ENCODE peak calls at places on chromosomes 16 and 17, in eight cellular contexts. T is tibial artery, O is cardiac muscle cell, R is GM23248, S is heart left ventricle, W is OCI-LY7, Q is tibial nerve, A is endothelial cell of umbilical vein. X is an unnamed sample.
A peak's percentile ranks its signal among the peaks of the same experiment; 100 is the strongest.

GRCh38 chr16:57999366-57999970 is 1.0 kb downstream of the ZNF319 start:
- DNase-seq in W (peak; percentile 62), T (no peak), O (no peak), A (peak; percentile 25), Q (no peak), S (no peak), R (peak; percentile 67), X (no peak)

GRCh38 chr16:22771551-22771950 is 42.4 kb upstream of the HS3ST2 start:
- DNase-seq in Q (no peak), W (no peak), S (no peak), O (no peak), T (no peak), A (no peak), R (no peak), X (no peak)

GRCh38 chr16:19130852-19131808 is 17.4 kb downstream of the ITPRIPL2 start:
- DNase-seq in S (peak; percentile 79), A (peak; percentile 61), T (peak; percentile 56), R (peak; percentile 75), O (peak; percentile 80), Q (no peak), W (peak; percentile 37), X (peak; percentile 90)

GRCh38 chr17:144936-145670 is 7.7 kb downstream of the SCGB1C2 start:
- DNase-seq in A (no peak), S (no peak), R (no peak), O (no peak), W (no peak), Q (no peak), T (no peak), X (no peak)

GRCh38 chr16:77780378-77780837 is 8.0 kb upstream of the VAT1L start:
- DNase-seq in T (no peak), R (peak; percentile 86), A (peak; percentile 57), O (peak; percentile 50), W (no peak), Q (no peak), S (no peak), X (peak; percentile 85)

GRCh38 chr17:78341559-78342437 is 18.1 kb downstream of the SOCS3 start:
- DNase-seq in S (peak; percentile 88), T (peak; percentile 68), Q (peak; percentile 66), R (peak; percentile 93), W (no peak), A (peak; percentile 43), O (peak; percentile 89), X (peak; percentile 82)

GRCh38 chr17:72430611-72431432 is 310.0 kb downstream of the SOX9 start:
- DNase-seq in O (peak; percentile 26), R (peak; percentile 11), Q (no peak), W (no peak), S (no peak), T (no peak), A (no peak), X (no peak)

GRCh38 chr16:4244254-4244812 is 2.5 kb upstream of the SRL start:
- DNase-seq in Q (no peak), R (no peak), T (no peak), S (no peak), W (no peak), O (peak; percentile 39), A (no peak), X (no peak)

GRCh38 chr17:59791603-59792457 is 84.4 kb downstream of the VMP1 start:
- DNase-seq in R (peak; percentile 59), T (no peak), O (peak; percentile 82), Q (no peak), W (no peak), A (peak; percentile 85), S (no peak), X (peak; percentile 67)

GRCh38 chr17:31556969-31557620 is 165.6 kb downstream of the RAB11FIP4 start:
- DNase-seq in A (no peak), Q (no peak), S (no peak), T (no peak), R (no peak), W (no peak), O (no peak), X (no peak)

GRCh38 chr16:84788968-84789371 is 30.8 kb upstream of the CRISPLD2 start:
- DNase-seq in S (no peak), W (no peak), Q (no peak), R (peak; percentile 99), O (no peak), A (no peak), T (no peak), X (no peak)

GRCh38 chr16:15966420-15967222 is 17.2 kb downstream of the ABCC1 start:
- DNase-seq in W (no peak), R (peak; percentile 91), Q (no peak), S (no peak), O (peak; percentile 69), T (no peak), A (peak; percentile 37), X (peak; percentile 84)

GRCh38 chr16:11327277-11328171 is 17.7 kb upstream of the RMI2 start:
- DNase-seq in S (no peak), W (peak; percentile 44), A (no peak), Q (no peak), T (no peak), O (peak; percentile 37), R (no peak), X (peak; percentile 87)

GRCh38 chr17:77286641-77287431 is 146.1 kb downstream of the SEC14L1 start:
- DNase-seq in O (peak; percentile 93), A (no peak), W (no peak), Q (no peak), S (peak; percentile 68), R (peak; percentile 64), T (no peak), X (no peak)

GRCh38 chr16:922051-922450 is 48.7 kb downstream of the LMF1 start:
- DNase-seq in A (no peak), S (no peak), O (no peak), Q (no peak), W (no peak), R (no peak), T (no peak), X (no peak)

GRCh38 chr17:7436556-7437368 is 1.5 kb downstream of the TMEM102 start:
- DNase-seq in S (peak; percentile 86), R (peak; percentile 93), O (peak; percentile 80), A (peak; percentile 81), T (peak; percentile 58), W (peak; percentile 91), Q (peak; percentile 38), X (peak; percentile 68)
- H3K4me1 ChIP-seq in S (peaks cover 44% of the 10 kb centered on the region), R (peaks cover 11% of the 10 kb centered on the region), O (peaks cover 20% of the 10 kb centered on the region), A (peaks cover 23% of the 10 kb centered on the region), T (peaks cover 56% of the 10 kb centered on the region), W (peaks cover 40% of the 10 kb centered on the region), Q (peaks cover 43% of the 10 kb centered on the region), X (peaks cover 34% of the 10 kb centered on the region)

DNA sequence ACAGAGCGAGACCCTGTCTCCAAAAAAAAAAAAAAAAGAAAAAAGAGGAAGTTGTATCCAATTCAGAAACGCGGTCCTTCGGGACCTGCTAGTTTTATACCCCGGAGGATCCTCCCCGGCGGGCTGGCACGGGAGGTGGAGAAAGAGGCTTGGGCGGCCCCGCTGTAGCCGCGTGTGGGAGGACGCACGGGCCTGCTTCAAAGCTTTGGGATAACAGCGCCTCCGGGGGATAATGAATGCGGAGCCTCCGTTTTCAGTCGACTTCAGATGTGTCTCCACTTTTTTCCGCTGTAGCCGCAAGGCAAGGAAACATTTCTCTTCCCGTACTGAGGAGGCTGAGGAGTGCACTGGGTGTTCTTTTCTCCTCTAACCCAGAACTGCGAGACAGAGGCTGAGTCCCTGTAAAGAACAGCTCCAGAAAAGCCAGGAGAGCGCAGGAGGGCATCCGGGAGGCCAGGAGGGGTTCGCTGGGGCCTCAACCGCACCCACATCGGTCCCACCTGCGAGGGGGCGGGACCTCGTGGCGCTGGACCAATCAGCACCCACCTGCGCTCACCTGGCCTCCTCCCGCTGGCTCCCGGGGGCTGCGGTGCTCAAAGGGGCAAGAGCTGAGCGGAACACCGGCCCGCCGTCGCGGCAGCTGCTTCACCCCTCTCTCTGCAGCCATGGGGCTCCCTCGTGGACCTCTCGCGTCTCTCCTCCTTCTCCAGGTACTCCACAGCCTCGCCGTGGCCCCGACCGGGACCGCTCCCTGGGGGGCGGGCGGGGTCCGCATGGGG is at the start of gene CDH3:
- DNase-seq in R (peak; percentile 64), W (no peak), Q (no peak), S (no peak), A (no peak), O (peak; percentile 48), T (no peak), X (no peak)
- H3K27ac ChIP-seq in R (no peak within 1 kb of the TSS), W (no peak within 1 kb of the TSS), Q (no peak within 1 kb of the TSS), S (no peak within 1 kb of the TSS), A (no peak within 1 kb of the TSS), O (peak within 1 kb of the TSS; percentile 95), T (no peak within 1 kb of the TSS), X (no peak within 1 kb of the TSS)

GRCh38 chr16:75555213-75555706 is 792 bp downstream of the TMEM231 start:
- DNase-seq in Q (peak; percentile 26), S (peak; percentile 90), T (peak; percentile 76), O (peak; percentile 94), R (peak; percentile 95), W (peak; percentile 69), A (peak; percentile 90), X (peak; percentile 91)

GRCh38 chr16:75546293-75546692 is 9.8 kb downstream of the TMEM231 start:
- DNase-seq in T (no peak), A (no peak), W (no peak), Q (no peak), R (no peak), O (no peak), S (no peak), X (no peak)

GRCh38 chr16:75552951-75553350 is 3.1 kb downstream of the TMEM231 start:
- DNase-seq in W (no peak), Q (no peak), O (no peak), S (no peak), A (peak; percentile 60), R (no peak), T (no peak), X (no peak)

GRCh38 chr16:75555707-75556512 is at the start of gene TMEM231:
- DNase-seq in T (peak; percentile 99), Q (peak; percentile 97), R (peak; percentile 97), O (peak; percentile 96), W (peak; percentile 95), S (peak; percentile 99), A (peak; percentile 91), X (peak; percentile 94)

DNA sequence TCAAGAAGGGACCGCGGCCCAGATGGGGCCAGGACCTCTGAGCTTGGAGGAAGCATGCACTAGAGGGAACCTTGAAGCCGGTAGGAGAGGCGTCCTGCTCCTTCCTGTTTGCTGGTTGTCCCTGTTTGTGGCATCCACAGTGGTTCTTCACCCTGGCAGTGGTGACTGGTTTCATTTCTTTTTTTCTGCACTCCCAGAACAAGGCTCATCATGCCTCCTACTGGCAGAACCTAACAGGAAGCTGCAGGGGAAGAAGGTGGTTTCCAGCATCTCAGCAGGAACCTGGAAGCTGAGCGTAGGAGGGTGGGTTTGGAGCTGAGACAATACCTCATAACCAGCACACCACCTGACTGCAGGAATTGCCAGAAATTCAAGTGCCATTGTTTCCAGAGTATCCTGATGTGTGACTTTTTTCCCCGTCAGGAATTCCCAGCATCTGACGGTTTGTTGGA is 5.8 kb downstream of the TMEM231 start:
- DNase-seq in W (peak; percentile 54), A (peak; percentile 52), Q (no peak), R (peak; percentile 49), O (peak; percentile 38), T (peak; percentile 50), S (peak; percentile 51), X (no peak)
- H3K4me3 ChIP-seq in W (no peak overlapping the region), A (no peak overlapping the region), Q (no peak overlapping the region), R (no peak overlapping the region), O (no peak overlapping the region), T (no peak overlapping the region), S (no peak overlapping the region), X (no peak overlapping the region)

DNA sequence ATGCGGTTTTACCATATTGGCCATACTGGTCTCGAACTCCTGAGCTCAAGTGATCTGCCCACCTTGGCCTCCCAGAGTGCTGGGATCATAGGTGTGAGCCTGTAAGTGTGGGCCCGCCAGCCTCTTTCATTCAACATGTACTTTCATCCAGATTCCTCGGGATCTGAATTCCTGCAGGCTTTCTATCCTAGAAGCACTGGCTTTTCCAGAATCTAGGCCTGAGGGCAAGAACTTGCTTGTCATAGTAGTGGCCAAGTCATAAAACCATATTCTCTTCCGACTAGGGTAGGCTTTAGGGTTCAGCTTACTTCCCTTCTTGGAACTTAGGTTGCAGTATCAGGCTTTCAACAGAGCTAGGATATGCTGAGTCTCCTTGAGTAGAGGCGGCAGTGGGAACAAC is 15.4 kb downstream of the SLC7A6 start:
- DNase-seq in A (no peak), O (no peak), Q (no peak), T (no peak), W (no peak), R (no peak), S (no peak), X (no peak)
- H3K4me1 ChIP-seq in A (peaks cover 3% of the 10 kb centered on the region), O (peaks cover 21% of the 10 kb centered on the region), Q (peaks cover 33% of the 10 kb centered on the region), T (peaks cover 25% of the 10 kb centered on the region), W (peaks cover 76% of the 10 kb centered on the region), R (no peaks in the 10 kb centered on the region), S (peaks cover 17% of the 10 kb centered on the region), X (no peaks in the 10 kb centered on the region)